ENCODE peak calls at places on chromosome 9, in eight cellular contexts. N, O, L, W, I, D, J and H are unnamed samples. For H4K20me1, the result is how much of the 10 kb centered on the place peaks cover.

GRCh38 chr9:7342229-7342628 is 457.3 kb downstream of the DMAC1 start:
- DNase-seq in N (no peak), O (no peak), J (no peak), L (peak), I (no peak), D (no peak), W (peak), H (no peak)

GRCh38 chr9:36457836-36458429 is 57.9 kb upstream of the RNF38 start:
- DNase-seq in O (no peak), D (no peak), W (no peak), L (no peak), J (no peak), I (no peak), N (no peak), H (no peak)

GRCh38 chr9:85510830-85511504 is 230.8 kb downstream of the AGTPBP1 start:
- DNase-seq in O (no peak), W (no peak), I (no peak), N (no peak), D (no peak), J (no peak), L (no peak), H (peak)

GRCh38 chr9:137205126-137206069 is at the start of the genes NDOR1 and TMEM203:
- DNase-seq in L (peak), O (peak), I (peak), J (peak), W (peak), N (peak), D (peak), H (peak)

GRCh38 chr9:111598730-111599091 is 736 bp downstream of the PTGR1 start:
- DNase-seq in I (no peak), N (no peak), W (no peak), D (peak), J (peak), O (no peak), L (peak), H (peak)

GRCh38 chr9:71094708-71095251 is 26.6 kb downstream of the TRPM3 start:
- DNase-seq in D (no peak), O (no peak), J (no peak), N (no peak), L (no peak), I (no peak), W (no peak), H (no peak)

GRCh38 chr9:126516561-126516935 is 97.2 kb upstream of the LMX1B start:
- DNase-seq in J (no peak), L (no peak), N (no peak), D (no peak), O (no peak), I (no peak), W (no peak), H (no peak)

GRCh38 chr9:15317836-15318235 is 10.8 kb upstream of the TTC39B start:
- DNase-seq in L (peak), J (peak), N (no peak), D (no peak), W (no peak), I (no peak), O (no peak), H (no peak)

GRCh38 chr9:96206156-96206751 is 95.7 kb downstream of the HSD17B3 start:
- DNase-seq in L (no peak), D (no peak), J (no peak), O (no peak), N (no peak), W (no peak), I (no peak), H (no peak)

GRCh38 chr9:111975709-111976108 is 79.1 kb downstream of the UGCG start:
- DNase-seq in L (no peak), N (peak), D (no peak), I (no peak), J (peak), W (peak), O (peak), H (peak)

GRCh38 chr9:72856985-72857631 is 95.7 kb downstream of the ALDH1A1 start:
- DNase-seq in L (peak), N (peak), I (peak), O (peak), D (peak), J (peak), W (peak), H (peak)

GRCh38 chr9:76245518-76245917 is 148.7 kb downstream of the RFK start:
- DNase-seq in J (no peak), D (no peak), L (no peak), I (no peak), O (no peak), W (no peak), N (no peak), H (no peak)

GRCh38 chr9:1200847-1201251 is 150.7 kb downstream of the DMRT2 start:
- DNase-seq in O (no peak), D (no peak), I (no peak), N (no peak), W (no peak), J (no peak), L (no peak), H (no peak)

GRCh38 chr9:110546411-110546871 is 33.1 kb downstream of the SVEP1 start:
- DNase-seq in J (peak), W (no peak), L (no peak), I (peak), D (no peak), O (no peak), N (no peak), H (no peak)

GRCh38 chr9:117739620-117740347 is 35.6 kb downstream of the TLR4 start:
- DNase-seq in J (no peak), I (no peak), O (no peak), D (no peak), W (no peak), L (no peak), N (no peak), H (no peak)

GRCh38 chr9:34457266-34458012 is 931 bp downstream of the FAM219A start:
- DNase-seq in N (no peak), W (peak), I (peak), L (peak), D (peak), J (peak), O (peak), H (peak)

GRCh38 chr9:34568133-34568532 is 21.4 kb downstream of the CNTFR start:
- DNase-seq in N (no peak), I (no peak), L (no peak), D (no peak), O (no peak), W (no peak), J (no peak), H (no peak)

GRCh38 chr9:92668746-92669526 is 995 bp downstream of the IPPK start:
- DNase-seq in J (peak), N (no peak), L (peak), I (peak), D (peak), W (peak), O (peak), H (peak)

GRCh38 chr9:86300701-86301100 is 18.4 kb upstream of the ISCA1 start:
- DNase-seq in D (no peak), N (no peak), L (no peak), O (no peak), I (no peak), J (no peak), W (no peak), H (no peak)

GRCh38 chr9:136203406-136204085 is 1.4 kb downstream of the LHX3 start:
- DNase-seq in L (no peak), J (no peak), I (no peak), D (no peak), N (no peak), O (no peak), W (no peak), H (no peak)

GRCh38 chr9:136204838-136205706 is at the start of gene LHX3:
- DNase-seq in W (peak), D (peak), N (no peak), O (peak), L (no peak), J (no peak), I (no peak), H (peak)

GRCh38 chr9:136205707-136205992 is 722 bp upstream of the LHX3 start:
- DNase-seq in J (no peak), I (no peak), O (no peak), N (no peak), W (no peak), L (no peak), D (no peak), H (no peak)

GRCh38 chr9:136202449-136203405 is 2.2 kb downstream of the LHX3 start:
- DNase-seq in I (no peak), L (no peak), D (no peak), N (no peak), O (no peak), J (no peak), W (peak), H (no peak)

GRCh38 chr9:136204086-136204805 is 682 bp downstream of the LHX3 start:
- DNase-seq in D (no peak), W (no peak), L (no peak), O (no peak), N (no peak), J (no peak), I (no peak), H (no peak)
- TF ChIP-seq EZH2 in D (no peak), W (no peak), L (no peak), O (peak), N (no peak), J (no peak), I (no peak), H (no peak)

GRCh38 chr9:134383148-134383547 is 56.9 kb downstream of the RXRA start:
- DNase-seq in L (no peak), D (no peak), W (no peak), J (no peak), O (no peak), N (no peak), I (no peak), H (no peak)
- H4K20me1 ChIP-seq in L (under half), D (under half), W (under half), J (under half), O (half or more), N (under half), I (under half), H (half or more)

GRCh38 chr9:107155244-107155817 is 127.7 kb upstream of the RAD23B start:
- DNase-seq in O (no peak), D (no peak), N (no peak), I (no peak), L (no peak), W (peak), J (no peak), H (no peak)
- TF ChIP-seq CTCF in O (peak), D (no peak), N (peak), I (peak), L (no peak), W (peak), J (peak), H (peak)

GRCh38 chr9:127717766-127718165 is 1.9 kb downstream of the TTC16 start:
- DNase-seq in O (no peak), D (no peak), W (no peak), J (no peak), L (no peak), N (no peak), I (no peak), H (no peak)
- TF ChIP-seq EZH2 in O (no peak), D (no peak), W (no peak), J (no peak), L (no peak), N (no peak), I (no peak), H (no peak)

DNA sequence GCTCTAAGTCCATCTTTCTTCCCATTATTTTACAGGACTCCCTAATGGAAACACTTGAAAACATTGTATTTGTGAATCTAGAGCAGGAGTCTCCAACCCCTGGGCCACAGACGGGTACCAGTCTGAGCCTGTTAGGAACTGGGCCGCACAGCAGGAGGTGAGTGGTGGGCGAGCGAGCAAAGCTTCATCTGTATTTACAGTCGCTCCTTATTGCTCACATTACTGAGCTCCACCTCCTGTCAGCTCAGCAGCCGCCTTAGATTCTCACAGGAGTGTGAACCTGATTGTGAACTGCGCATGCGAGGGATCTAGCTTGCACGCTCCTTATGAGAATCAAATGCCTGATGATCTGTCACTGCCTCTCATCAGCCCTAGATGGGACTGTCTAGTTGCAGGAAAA is 111.0 kb downstream of the MED27 start:
- DNase-seq in J (no peak), N (no peak), I (no peak), W (no peak), O (no peak), D (no peak), L (no peak), H (no peak)
- H4K20me1 ChIP-seq in J (under half), N (under half), I (under half), W (under half), O (under half), D (under half), L (under half), H (under half)

DNA sequence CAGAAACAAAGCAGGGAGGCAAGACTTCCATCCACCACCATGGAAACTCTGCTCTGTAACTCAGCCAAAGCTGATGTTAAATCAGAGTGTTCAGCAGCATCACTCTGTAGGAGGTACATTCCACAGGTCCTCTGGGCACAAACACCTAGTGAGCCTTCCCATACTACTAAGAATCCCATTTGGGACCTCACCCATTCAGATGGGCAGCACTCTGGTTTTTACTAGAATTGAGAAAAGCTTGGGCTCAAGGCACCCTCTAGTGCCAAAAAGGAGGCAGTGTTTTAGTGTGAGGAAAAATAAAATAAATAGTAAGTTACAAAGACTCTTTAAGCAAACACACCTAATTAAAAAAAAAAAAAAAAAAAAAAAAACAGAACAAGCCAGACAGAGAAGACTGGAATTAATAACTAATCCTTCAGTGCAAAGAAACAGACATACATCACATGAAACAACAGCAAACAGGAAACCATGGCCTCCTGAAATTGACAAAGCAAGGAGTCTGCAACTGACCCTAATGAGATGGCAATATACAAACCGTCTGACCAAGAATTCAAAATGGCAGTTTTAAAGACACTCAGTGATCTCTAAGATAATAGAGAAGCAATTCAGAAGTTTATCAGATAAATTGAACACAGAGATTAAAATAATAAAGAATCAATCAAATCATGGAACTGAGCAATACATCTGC is 159.5 kb downstream of the GNA14 start:
- DNase-seq in I (no peak), N (peak), J (peak), W (peak), O (peak), D (peak), L (peak), H (no peak)
- TF ChIP-seq CTCF in I (peak), N (peak), J (peak), W (peak), O (peak), D (peak), L (peak), H (peak)

GRCh38 chr9:124018731-124019697 is 7.4 kb downstream of the LHX2 start:
- DNase-seq in W (peak), O (peak), D (no peak), J (no peak), N (no peak), L (no peak), I (no peak), H (no peak)
- TF ChIP-seq EZH2 in W (peak), O (peak), D (no peak), J (no peak), N (no peak), L (peak), I (no peak), H (peak)

DNA sequence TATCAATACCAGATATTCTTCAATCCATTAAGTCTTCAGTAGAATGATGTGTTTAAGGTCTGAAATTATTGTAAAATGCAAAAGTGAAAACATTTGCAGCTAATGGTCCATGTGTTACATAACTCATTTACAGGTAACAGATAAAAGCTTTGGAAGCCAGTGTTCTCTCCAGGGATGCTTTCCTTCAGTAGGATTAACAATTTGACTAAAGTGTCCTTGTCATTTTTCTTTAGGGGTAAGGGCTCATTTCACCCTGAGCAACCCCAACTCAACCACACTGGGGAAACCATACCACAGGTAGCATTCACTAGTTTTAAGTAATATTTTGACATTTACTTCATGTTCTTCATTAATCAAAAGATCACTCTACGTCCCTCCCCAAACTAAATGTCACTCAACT is 12.9 kb downstream of the HNRNPK start:
- DNase-seq in L (no peak), J (no peak), W (no peak), N (no peak), I (no peak), O (no peak), D (no peak), H (no peak)
- H4K20me1 ChIP-seq in L (under half), J (under half), W (under half), N (under half), I (under half), O (half or more), D (under half), H (under half)

GRCh38 chr9:129459550-129460322 is 161.2 kb downstream of the C9orf50 start:
- DNase-seq in L (no peak), I (no peak), W (no peak), N (no peak), O (no peak), J (no peak), D (no peak), H (no peak)

GRCh38 chr9:129458663-129459549 is 162.0 kb downstream of the C9orf50 start:
- DNase-seq in I (peak), O (peak), L (no peak), J (no peak), W (peak), D (no peak), N (no peak), H (peak)

GRCh38 chr9:129458155-129458661 is 162.7 kb downstream of the C9orf50 start:
- DNase-seq in O (no peak), W (peak), I (no peak), J (no peak), L (no peak), N (no peak), D (no peak), H (no peak)

GRCh38 chr9:129462360-129462759 is 158.5 kb downstream of the C9orf50 start:
- DNase-seq in D (no peak), N (no peak), I (no peak), J (no peak), L (no peak), W (no peak), O (no peak), H (no peak)

GRCh38 chr9:129460323-129461261 is 160.3 kb downstream of the C9orf50 start:
- DNase-seq in I (peak), D (peak), L (peak), J (peak), O (peak), W (peak), N (peak), H (peak)
- TF ChIP-seq CTCF in I (no peak), D (no peak), L (no peak), J (no peak), O (no peak), W (no peak), N (no peak), H (no peak)